ENCODE peak calls at places on chromosome 9, in nine cellular contexts. S, W, N, M, I, L, U, Z and X are unnamed samples.

GRCh38 chr9:37324691-37325490 is 97.6 kb upstream of the GRHPR start:
- DNase-seq in S (no peak), Z (no peak), U (no peak), N (no peak), W (peak), I (no peak), M (no peak), L (no peak), X (no peak)

GRCh38 chr9:134293576-134294227 is 32.6 kb upstream of the RXRA start:
- DNase-seq in S (no peak), W (no peak), N (no peak), U (peak), I (no peak), L (no peak), M (no peak), Z (no peak), X (no peak)

GRCh38 chr9:120931278-120932085 is 4.9 kb upstream of the TRAF1 start:
- DNase-seq in N (peak), S (no peak), U (no peak), M (peak), Z (peak), I (no peak), W (no peak), L (no peak), X (no peak)

GRCh38 chr9:124553738-124554137 is 46.5 kb upstream of the NR5A1 start:
- DNase-seq in Z (no peak), S (no peak), M (peak), L (no peak), W (no peak), I (no peak), U (no peak), N (no peak), X (peak)

GRCh38 chr9:112546149-112547012 is 59.8 kb downstream of the KIAA1958 start:
- DNase-seq in S (no peak), N (no peak), Z (peak), L (no peak), W (peak), U (no peak), I (no peak), M (no peak), X (peak)

GRCh38 chr9:17613723-17614122 is 34.9 kb downstream of the SH3GL2 start:
- DNase-seq in S (no peak), W (no peak), N (no peak), Z (no peak), M (peak), U (no peak), I (no peak), L (peak), X (peak)

GRCh38 chr9:1591310-1591709 is 423.8 kb upstream of the SMARCA2 start:
- DNase-seq in W (no peak), L (no peak), S (no peak), Z (no peak), I (no peak), U (no peak), M (no peak), N (no peak), X (no peak)

GRCh38 chr9:89792189-89793123 is 187.6 kb downstream of the GADD45G start:
- DNase-seq in W (no peak), N (no peak), Z (no peak), I (no peak), U (no peak), L (no peak), M (no peak), S (no peak), X (no peak)

GRCh38 chr9:108983885-108984284 is 29.4 kb downstream of the CTNNAL1 start:
- DNase-seq in L (no peak), W (no peak), I (no peak), U (no peak), S (no peak), M (no peak), Z (no peak), N (no peak), X (no peak)

GRCh38 chr9:124017929-124018730 is 6.6 kb downstream of the LHX2 start:
- DNase-seq in S (no peak), U (no peak), Z (no peak), I (peak), N (no peak), W (peak), M (no peak), L (no peak), X (no peak)

GRCh38 chr9:77710965-77711657 is 63.0 kb upstream of the GNA14 start:
- DNase-seq in S (no peak), Z (no peak), L (no peak), W (no peak), U (no peak), I (no peak), M (no peak), N (no peak), X (no peak)

GRCh38 chr9:108473209-108474112 is 382.3 kb downstream of the ACTL7B start:
- DNase-seq in S (peak), W (no peak), L (no peak), U (no peak), M (peak), N (no peak), Z (no peak), I (no peak), X (peak)

GRCh38 chr9:124014355-124015026 is 2.9 kb downstream of the LHX2 start:
- DNase-seq in I (no peak), W (no peak), L (no peak), N (no peak), S (no peak), M (no peak), Z (no peak), U (no peak), X (no peak)

GRCh38 chr9:83218411-83219090 is 155.6 kb upstream of the RASEF start:
- DNase-seq in U (no peak), L (no peak), N (no peak), I (no peak), W (no peak), S (no peak), M (no peak), Z (no peak), X (no peak)
- H3K4me3 ChIP-seq in U (peak), L (peak), N (no peak), I (peak), W (peak), S (no peak), M (no peak), Z (no peak), X (peak)

DNA sequence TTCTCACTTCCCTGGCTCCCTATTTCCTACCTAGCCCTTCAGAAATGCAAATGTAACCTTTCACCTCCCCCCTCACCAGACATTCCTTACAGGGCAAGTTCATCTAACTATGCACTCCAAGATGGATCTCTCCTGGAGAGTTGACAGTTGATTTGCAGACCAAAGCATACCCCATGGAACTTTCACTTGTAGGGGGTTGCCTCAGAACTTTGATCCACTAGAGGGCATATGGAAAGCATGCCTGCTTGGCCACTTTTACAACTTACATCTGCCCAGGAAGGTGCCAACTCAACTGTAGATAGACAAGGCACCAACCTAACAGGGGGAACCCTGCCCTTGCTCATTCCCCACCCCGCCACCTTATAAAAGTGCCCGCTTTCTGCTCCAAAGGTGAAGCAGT is 187.8 kb downstream of the NXNL2 start:
- DNase-seq in L (no peak), S (no peak), U (no peak), W (peak), Z (peak), N (no peak), I (no peak), M (peak), X (no peak)
- TF ChIP-seq CTCF in L (peak), S (no peak), U (peak), W (peak), Z (peak), N (peak), I (peak), M (peak), X (peak)

GRCh38 chr9:129654641-129655040 is 10.8 kb upstream of the PRRX2 start:
- DNase-seq in L (no peak), S (no peak), W (no peak), M (no peak), Z (no peak), N (no peak), U (no peak), I (no peak), X (no peak)

GRCh38 chr9:129650680-129651235 is 8.8 kb upstream of the ASB6 start:
- DNase-seq in N (no peak), L (no peak), I (no peak), U (no peak), W (no peak), Z (no peak), M (no peak), S (no peak), X (no peak)

GRCh38 chr9:129655142-129655541 is 10.3 kb upstream of the PRRX2 start:
- DNase-seq in L (no peak), W (no peak), Z (no peak), I (no peak), U (no peak), S (no peak), M (no peak), N (no peak), X (no peak)

GRCh38 chr9:129656795-129657390 is 8.6 kb upstream of the PRRX2 start:
- DNase-seq in Z (no peak), S (no peak), N (no peak), U (no peak), W (no peak), L (peak), M (peak), I (no peak), X (no peak)

DNA sequence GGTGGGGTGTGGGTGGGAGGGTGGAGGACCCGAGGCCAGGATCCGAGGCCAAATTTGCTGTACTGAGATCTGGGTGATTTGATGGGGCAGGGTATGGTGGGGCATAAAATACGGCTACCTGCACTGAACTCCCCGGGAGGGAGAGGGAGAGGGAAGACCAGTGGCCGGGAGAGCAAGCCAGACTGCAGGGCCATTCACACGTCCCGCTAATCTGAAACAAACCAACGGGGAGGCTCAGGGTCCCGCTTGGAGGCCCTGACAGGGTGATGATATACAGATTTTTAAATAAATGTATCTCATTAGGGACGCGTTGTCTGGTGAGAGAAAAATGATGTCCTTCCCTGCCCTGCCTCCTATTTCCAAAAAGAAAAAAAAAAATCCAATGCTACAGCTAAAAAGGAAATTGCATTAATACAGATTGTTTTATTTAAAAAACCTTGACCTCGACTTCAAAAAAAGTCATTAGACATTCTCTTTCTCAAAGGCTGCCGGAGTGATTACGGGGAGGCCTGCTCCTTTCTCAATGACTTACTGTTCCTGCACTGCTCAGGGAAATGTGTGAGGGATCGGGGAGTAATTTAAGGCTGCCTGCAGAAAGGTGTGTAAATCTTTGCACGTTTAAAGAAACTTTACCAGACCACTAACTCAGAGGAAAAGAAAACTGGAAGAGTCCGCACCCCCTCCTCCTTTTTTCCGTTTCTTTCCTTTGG is 11.5 kb upstream of the PRRX2 start:
- DNase-seq in W (no peak), U (no peak), L (no peak), M (no peak), I (no peak), Z (no peak), N (no peak), S (no peak), X (no peak)
- H3K4me3 ChIP-seq in W (no peak), U (no peak), L (no peak), M (no peak), I (no peak), Z (no peak), N (no peak), S (no peak), X (no peak)

DNA sequence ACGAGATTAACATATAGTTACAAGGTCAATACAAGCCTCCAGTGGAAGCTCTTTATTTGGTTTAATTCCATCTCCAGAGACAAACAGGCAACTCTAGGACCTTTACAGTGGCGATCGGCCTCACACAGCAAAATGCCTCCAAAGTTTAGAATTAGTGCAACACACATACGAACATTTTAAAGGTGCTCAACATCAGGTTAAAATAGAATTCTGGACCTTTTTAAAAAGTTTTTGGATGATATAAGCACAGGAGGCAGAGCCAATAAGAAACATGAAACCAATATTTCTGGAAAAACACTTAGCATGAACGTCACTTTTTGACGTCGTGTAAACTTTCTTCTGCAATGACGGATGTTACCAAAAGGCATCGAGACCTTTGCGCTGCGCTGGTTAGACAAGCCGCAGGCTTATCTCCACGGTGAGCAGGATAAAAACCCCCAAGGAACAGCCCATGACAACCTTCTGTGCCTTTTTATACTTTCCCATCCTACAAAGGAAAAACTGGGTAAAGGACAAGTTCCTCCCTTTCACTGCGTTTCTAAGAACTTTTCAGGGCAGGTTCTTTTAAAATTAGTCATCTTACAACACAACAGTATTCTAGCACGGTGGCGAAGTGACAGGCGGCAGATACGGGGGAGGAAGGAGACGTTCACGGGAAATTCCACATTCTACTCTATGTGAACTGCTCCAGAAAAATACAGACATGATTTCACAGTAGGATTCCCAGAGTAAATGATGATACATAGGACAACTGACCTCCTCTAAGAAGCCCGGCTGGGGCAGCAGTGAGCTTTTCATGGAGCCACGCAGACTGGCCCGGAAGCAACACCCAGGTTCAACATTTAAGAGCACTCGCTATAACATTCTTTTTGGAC is 52.2 kb downstream of the USP20 start:
- DNase-seq in N (peak), I (no peak), L (peak), W (no peak), M (no peak), U (no peak), Z (peak), S (peak), X (no peak)
- TF ChIP-seq CTCF in N (peak), I (peak), L (peak), W (no peak), M (no peak), U (peak), Z (peak), S (no peak), X (peak)

GRCh38 chr9:99825158-99826046 is 3.7 kb downstream of the NR4A3 start:
- DNase-seq in N (no peak), M (no peak), Z (no peak), U (no peak), W (peak), I (peak), L (no peak), S (peak), X (no peak)
- H3K4me3 ChIP-seq in N (no peak), M (no peak), Z (peak), U (peak), W (peak), I (peak), L (no peak), S (no peak), X (no peak)

GRCh38 chr9:135780626-135781025 is 78.6 kb downstream of the KCNT1 start:
- DNase-seq in Z (no peak), I (no peak), U (no peak), S (no peak), N (no peak), L (no peak), M (no peak), W (no peak), X (no peak)

GRCh38 chr9:135782946-135783345 is 81.0 kb downstream of the KCNT1 start:
- DNase-seq in L (no peak), W (no peak), Z (no peak), I (no peak), M (no peak), N (no peak), S (no peak), U (no peak), X (no peak)

GRCh38 chr9:135785013-135785575 is 83.1 kb downstream of the KCNT1 start:
- DNase-seq in M (no peak), L (no peak), Z (no peak), W (no peak), S (no peak), U (no peak), I (no peak), N (no peak), X (no peak)

GRCh38 chr9:135786146-135786690 is 84.2 kb downstream of the KCNT1 start:
- DNase-seq in U (no peak), M (no peak), Z (no peak), S (no peak), N (no peak), L (no peak), W (peak), I (no peak), X (no peak)

GRCh38 chr9:135783540-135784245 is 81.7 kb downstream of the KCNT1 start:
- DNase-seq in Z (no peak), W (no peak), L (no peak), U (no peak), S (no peak), N (no peak), M (peak), I (no peak), X (no peak)
- TF ChIP-seq CTCF in Z (no peak), W (no peak), L (no peak), U (no peak), S (no peak), N (no peak), M (no peak), I (no peak), X (no peak)

GRCh38 chr9:136726118-136726517 is 13.7 kb downstream of the DIPK1B start:
- DNase-seq in N (no peak), M (no peak), U (no peak), Z (no peak), S (no peak), I (no peak), L (no peak), W (no peak), X (no peak)
- H3K4me3 ChIP-seq in N (peak), M (peak), U (peak), Z (peak), S (no peak), I (peak), L (no peak), W (peak), X (peak)